ENCODE peak calls at places on chromosome 6, in seven cellular contexts. One of them, this sample, is unnamed.

GRCh38 chr6:31053873-31054272 is 43.6 kb downstream of the MUC22 start:
- DNase-seq in PC-9: no peak
- DNase-seq in naive thymus-derived CD8-positive, alpha-beta T cell: no peak
- DNase-seq in NCI-H510A treated with DMSO at 0.1 percent for 48 hours: no peak
- DNase-seq in OCI-M1: no peak
- DNase-seq in SJSA1: no peak
- DNase-seq in ureter: no peak
- DNase-seq in this sample: no peak

GRCh38 chr6:56840467-56841371 is 114.2 kb upstream of the BEND6 start:
- DNase-seq in PC-9: peak
- DNase-seq in naive thymus-derived CD8-positive, alpha-beta T cell: no peak
- DNase-seq in NCI-H510A treated with DMSO at 0.1 percent for 48 hours: peak
- DNase-seq in OCI-M1: peak
- DNase-seq in SJSA1: peak
- DNase-seq in ureter: no peak
- DNase-seq in this sample: peak

GRCh38 chr6:3813150-3813780 is 35.9 kb upstream of the FAM50B start:
- DNase-seq in PC-9: peak
- DNase-seq in naive thymus-derived CD8-positive, alpha-beta T cell: no peak
- DNase-seq in NCI-H510A treated with DMSO at 0.1 percent for 48 hours: no peak
- DNase-seq in OCI-M1: peak
- DNase-seq in SJSA1: peak
- DNase-seq in ureter: no peak
- DNase-seq in this sample: no peak

GRCh38 chr6:100466410-100467143 is 1.9 kb upstream of the SIM1 start:
- DNase-seq in PC-9: no peak
- DNase-seq in naive thymus-derived CD8-positive, alpha-beta T cell: no peak
- DNase-seq in NCI-H510A treated with DMSO at 0.1 percent for 48 hours: peak
- DNase-seq in OCI-M1: no peak
- DNase-seq in SJSA1: no peak
- DNase-seq in ureter: no peak
- DNase-seq in this sample: no peak

GRCh38 chr6:129263117-129263516 is 380.2 kb downstream of the LAMA2 start:
- DNase-seq in PC-9: no peak
- DNase-seq in naive thymus-derived CD8-positive, alpha-beta T cell: no peak
- DNase-seq in NCI-H510A treated with DMSO at 0.1 percent for 48 hours: no peak
- DNase-seq in OCI-M1: no peak
- DNase-seq in SJSA1: no peak
- DNase-seq in ureter: no peak
- DNase-seq in this sample: peak

GRCh38 chr6:18053071-18053475 is 65.6 kb upstream of the KIF13A start:
- DNase-seq in PC-9: peak
- DNase-seq in naive thymus-derived CD8-positive, alpha-beta T cell: no peak
- DNase-seq in NCI-H510A treated with DMSO at 0.1 percent for 48 hours: no peak
- DNase-seq in OCI-M1: no peak
- DNase-seq in SJSA1: no peak
- DNase-seq in ureter: no peak
- DNase-seq in this sample: no peak

GRCh38 chr6:43723737-43724295 is 36.2 kb upstream of the MRPS18A start:
- DNase-seq in PC-9: peak
- DNase-seq in naive thymus-derived CD8-positive, alpha-beta T cell: peak
- DNase-seq in NCI-H510A treated with DMSO at 0.1 percent for 48 hours: peak
- DNase-seq in OCI-M1: peak
- DNase-seq in SJSA1: no peak
- DNase-seq in ureter: peak
- DNase-seq in this sample: peak

GRCh38 chr6:162942860-162943259 is 215.1 kb downstream of the PACRG start:
- DNase-seq in PC-9: no peak
- DNase-seq in naive thymus-derived CD8-positive, alpha-beta T cell: no peak
- DNase-seq in NCI-H510A treated with DMSO at 0.1 percent for 48 hours: no peak
- DNase-seq in OCI-M1: no peak
- DNase-seq in SJSA1: no peak
- DNase-seq in ureter: no peak
- DNase-seq in this sample: no peak

GRCh38 chr6:24033284-24033683 is 92.7 kb upstream of the NRSN1 start:
- DNase-seq in PC-9: no peak
- DNase-seq in naive thymus-derived CD8-positive, alpha-beta T cell: no peak
- DNase-seq in NCI-H510A treated with DMSO at 0.1 percent for 48 hours: no peak
- DNase-seq in OCI-M1: peak
- DNase-seq in SJSA1: no peak
- DNase-seq in ureter: no peak
- DNase-seq in this sample: no peak

GRCh38 chr6:144298167-144298671 is 13.1 kb downstream of the UTRN start:
- DNase-seq in PC-9: no peak
- DNase-seq in naive thymus-derived CD8-positive, alpha-beta T cell: no peak
- DNase-seq in NCI-H510A treated with DMSO at 0.1 percent for 48 hours: no peak
- DNase-seq in OCI-M1: peak
- DNase-seq in SJSA1: no peak
- DNase-seq in ureter: no peak
- DNase-seq in this sample: no peak

GRCh38 chr6:40195751-40196518 is 261.7 kb upstream of the MOCS1 start:
- DNase-seq in PC-9: no peak
- DNase-seq in naive thymus-derived CD8-positive, alpha-beta T cell: no peak
- DNase-seq in NCI-H510A treated with DMSO at 0.1 percent for 48 hours: no peak
- DNase-seq in OCI-M1: no peak
- DNase-seq in SJSA1: no peak
- DNase-seq in ureter: no peak
- DNase-seq in this sample: no peak

GRCh38 chr6:44563397-44563796 is 175.9 kb downstream of the CDC5L start:
- DNase-seq in PC-9: no peak
- DNase-seq in naive thymus-derived CD8-positive, alpha-beta T cell: no peak
- DNase-seq in NCI-H510A treated with DMSO at 0.1 percent for 48 hours: no peak
- DNase-seq in OCI-M1: no peak
- DNase-seq in SJSA1: peak
- DNase-seq in ureter: no peak
- DNase-seq in this sample: no peak